ENCODE peak calls at places on chromosomes 16 and 17, in seven cellular contexts. One of them, this sample, is unnamed. For H3K36me3, the result is how much of the 10 kb centered on the place peaks cover.

GRCh38 chr16:31204871-31205666 is 2.5 kb upstream of the PYCARD start:
- DNase-seq in heart right ventricle: no peak
- DNase-seq in testis: no peak
- DNase-seq in colonic mucosa: no peak
- DNase-seq in kidney epithelial cell: no peak
- DNase-seq in endothelial cell of umbilical vein: no peak
- DNase-seq in IMR-90: no peak
- DNase-seq in this sample: no peak

GRCh38 chr17:67177732-67178131 is 67.3 kb downstream of the HELZ start:
- DNase-seq in heart right ventricle: no peak
- DNase-seq in testis: no peak
- DNase-seq in colonic mucosa: no peak
- DNase-seq in kidney epithelial cell: no peak
- DNase-seq in endothelial cell of umbilical vein: no peak
- DNase-seq in IMR-90: no peak
- DNase-seq in this sample: no peak

GRCh38 chr17:68301438-68301959 is 10.2 kb downstream of the ARSG start:
- DNase-seq in heart right ventricle: no peak
- DNase-seq in testis: no peak
- DNase-seq in colonic mucosa: no peak
- DNase-seq in kidney epithelial cell: no peak
- DNase-seq in endothelial cell of umbilical vein: no peak
- DNase-seq in IMR-90: no peak
- DNase-seq in this sample: no peak

GRCh38 chr17:37643829-37644228 is 583 bp upstream of the DDX52 start:
- DNase-seq in heart right ventricle: no peak
- DNase-seq in testis: no peak
- DNase-seq in colonic mucosa: no peak
- DNase-seq in kidney epithelial cell: no peak
- DNase-seq in endothelial cell of umbilical vein: no peak
- DNase-seq in IMR-90: no peak
- DNase-seq in this sample: no peak

GRCh38 chr17:50865060-50865867 is 890 bp downstream of the TOB1 start:
- DNase-seq in heart right ventricle: peak
- DNase-seq in testis: peak
- DNase-seq in colonic mucosa: peak
- DNase-seq in kidney epithelial cell: no peak
- DNase-seq in endothelial cell of umbilical vein: peak
- DNase-seq in IMR-90: peak
- DNase-seq in this sample: peak

GRCh38 chr16:23171234-23171948 is 11.2 kb upstream of the SCNN1G start:
- DNase-seq in heart right ventricle: no peak
- DNase-seq in testis: no peak
- DNase-seq in colonic mucosa: no peak
- DNase-seq in kidney epithelial cell: no peak
- DNase-seq in endothelial cell of umbilical vein: no peak
- DNase-seq in IMR-90: peak
- DNase-seq in this sample: peak

GRCh38 chr17:7835818-7836595 is 2.0 kb downstream of the KDM6B start:
- DNase-seq in heart right ventricle: peak
- DNase-seq in testis: no peak
- DNase-seq in colonic mucosa: peak
- DNase-seq in kidney epithelial cell: no peak
- DNase-seq in endothelial cell of umbilical vein: peak
- DNase-seq in IMR-90: peak
- DNase-seq in this sample: peak

GRCh38 chr17:66417300-66417719 is 114.9 kb downstream of the PRKCA start:
- DNase-seq in heart right ventricle: no peak
- DNase-seq in testis: no peak
- DNase-seq in colonic mucosa: no peak
- DNase-seq in kidney epithelial cell: no peak
- DNase-seq in endothelial cell of umbilical vein: no peak
- DNase-seq in IMR-90: no peak
- DNase-seq in this sample: peak

GRCh38 chr16:6428861-6429260 is 903.8 kb upstream of the RBFOX1 start:
- DNase-seq in heart right ventricle: no peak
- DNase-seq in testis: no peak
- DNase-seq in colonic mucosa: no peak
- DNase-seq in kidney epithelial cell: no peak
- DNase-seq in endothelial cell of umbilical vein: no peak
- DNase-seq in IMR-90: no peak
- DNase-seq in this sample: no peak

GRCh38 chr17:32998111-32998892 is 6.7 kb downstream of the SPACA3 start:
- DNase-seq in heart right ventricle: peak
- DNase-seq in testis: peak
- DNase-seq in colonic mucosa: peak
- DNase-seq in kidney epithelial cell: peak
- DNase-seq in endothelial cell of umbilical vein: peak
- DNase-seq in IMR-90: peak
- DNase-seq in this sample: peak

GRCh38 chr17:3986270-3986938 is 22.2 kb upstream of the ATP2A3 start:
- DNase-seq in heart right ventricle: no peak
- DNase-seq in testis: no peak
- DNase-seq in colonic mucosa: no peak
- DNase-seq in kidney epithelial cell: no peak
- DNase-seq in endothelial cell of umbilical vein: peak
- DNase-seq in IMR-90: no peak
- DNase-seq in this sample: peak

GRCh38 chr16:3873482-3874173 is 6.9 kb downstream of the CREBBP start:
- DNase-seq in heart right ventricle: no peak
- DNase-seq in testis: no peak
- DNase-seq in colonic mucosa: no peak
- DNase-seq in kidney epithelial cell: no peak
- DNase-seq in endothelial cell of umbilical vein: no peak
- DNase-seq in IMR-90: peak
- DNase-seq in this sample: no peak

GRCh38 chr17:50536683-50537646 is 4.4 kb downstream of the EPN3 start:
- DNase-seq in heart right ventricle: no peak
- DNase-seq in testis: no peak
- DNase-seq in colonic mucosa: no peak
- DNase-seq in kidney epithelial cell: no peak
- DNase-seq in endothelial cell of umbilical vein: no peak
- DNase-seq in IMR-90: no peak
- DNase-seq in this sample: no peak

DNA sequence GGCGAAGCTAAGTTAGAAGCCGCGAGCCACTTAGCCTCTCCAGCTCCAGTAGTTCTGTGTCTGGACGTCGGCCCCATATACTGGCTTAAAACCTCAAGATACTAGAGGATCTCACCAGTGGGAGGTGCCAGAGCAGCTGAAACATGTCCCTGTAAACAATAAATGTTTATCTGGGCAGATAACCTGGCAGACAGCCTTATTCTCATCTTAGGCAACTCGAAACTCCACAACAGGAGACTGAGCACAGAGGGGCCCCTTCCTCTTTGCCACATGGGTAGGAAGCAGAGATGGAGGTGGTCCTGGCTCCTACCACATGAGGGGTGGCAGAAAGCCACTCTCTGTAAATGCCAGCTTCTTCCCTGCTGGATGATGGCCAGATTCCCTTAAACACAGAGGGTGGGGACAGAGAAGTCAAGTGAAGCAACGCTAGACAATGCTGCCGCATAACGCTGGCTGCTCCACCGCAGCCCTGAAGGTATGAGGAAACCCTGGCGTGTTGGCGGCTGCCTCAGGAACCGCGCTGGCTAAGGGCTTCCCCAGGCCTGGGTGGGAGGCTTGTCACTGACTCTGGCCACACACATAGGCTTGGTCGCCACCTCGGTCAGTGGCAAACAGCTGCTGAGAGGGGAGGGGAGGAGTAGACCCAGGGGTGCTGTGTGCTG is 67.9 kb downstream of the HIC1 start:
- DNase-seq in heart right ventricle: peak
- DNase-seq in testis: peak
- DNase-seq in colonic mucosa: peak
- DNase-seq in kidney epithelial cell: no peak
- DNase-seq in endothelial cell of umbilical vein: peak
- DNase-seq in IMR-90: peak
- DNase-seq in this sample: peak
- H3K4me3 ChIP-seq in heart right ventricle: peak
- H3K4me3 ChIP-seq in testis: no peak
- H3K4me3 ChIP-seq in colonic mucosa: no peak
- H3K4me3 ChIP-seq in kidney epithelial cell: no peak
- H3K4me3 ChIP-seq in endothelial cell of umbilical vein: no peak
- H3K4me3 ChIP-seq in IMR-90: no peak
- H3K4me3 ChIP-seq in this sample: no peak

DNA sequence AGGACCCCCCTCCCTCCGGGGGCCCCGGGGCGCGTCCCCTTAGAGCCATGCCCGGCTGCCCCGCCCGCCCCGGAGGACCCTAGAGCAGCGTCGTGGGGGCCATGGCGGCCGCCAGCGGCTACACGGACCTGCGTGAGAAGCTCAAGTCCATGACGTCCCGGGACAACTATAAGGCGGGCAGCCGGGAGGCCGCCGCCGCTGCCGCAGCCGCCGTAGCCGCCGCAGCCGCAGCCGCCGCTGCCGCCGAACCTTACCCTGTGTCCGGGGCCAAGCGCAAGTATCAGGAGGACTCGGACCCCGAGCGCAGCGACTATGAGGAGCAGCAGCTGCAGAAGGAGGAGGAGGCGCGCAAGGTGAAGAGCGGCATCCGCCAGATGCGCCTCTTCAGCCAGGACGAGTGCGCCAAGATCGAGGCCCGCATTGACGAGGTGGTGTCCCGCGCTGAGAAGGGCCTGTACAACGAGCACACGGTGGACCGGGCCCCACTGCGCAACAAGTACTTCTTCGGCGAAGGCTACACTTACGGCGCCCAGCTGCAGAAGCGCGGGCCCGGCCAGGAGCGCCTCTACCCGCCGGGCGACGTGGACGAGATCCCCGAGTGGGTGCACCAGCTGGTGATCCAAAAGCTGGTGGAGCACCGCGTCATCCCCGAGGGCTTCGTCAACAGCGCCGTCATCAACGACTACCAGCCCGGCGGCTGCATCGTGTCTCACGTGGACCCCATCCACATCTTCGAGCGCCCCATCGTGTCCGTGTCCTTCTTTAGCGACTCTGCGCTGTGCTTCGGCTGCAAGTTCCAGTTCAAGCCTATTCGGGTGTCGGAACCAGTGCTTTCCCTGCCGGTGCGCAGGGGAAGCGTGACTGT is 747 bp downstream of the ALKBH5 start:
- DNase-seq in heart right ventricle: peak
- DNase-seq in testis: peak
- DNase-seq in colonic mucosa: peak
- DNase-seq in kidney epithelial cell: no peak
- DNase-seq in endothelial cell of umbilical vein: peak
- DNase-seq in IMR-90: peak
- DNase-seq in this sample: no peak
- TF ChIP-seq CTCF in heart right ventricle: no peak
- TF ChIP-seq CTCF in testis: no peak
- TF ChIP-seq CTCF in colonic mucosa: no peak
- TF ChIP-seq CTCF in kidney epithelial cell: no peak
- TF ChIP-seq CTCF in endothelial cell of umbilical vein: no peak
- TF ChIP-seq CTCF in IMR-90: no peak
- TF ChIP-seq CTCF in this sample: no peak

DNA sequence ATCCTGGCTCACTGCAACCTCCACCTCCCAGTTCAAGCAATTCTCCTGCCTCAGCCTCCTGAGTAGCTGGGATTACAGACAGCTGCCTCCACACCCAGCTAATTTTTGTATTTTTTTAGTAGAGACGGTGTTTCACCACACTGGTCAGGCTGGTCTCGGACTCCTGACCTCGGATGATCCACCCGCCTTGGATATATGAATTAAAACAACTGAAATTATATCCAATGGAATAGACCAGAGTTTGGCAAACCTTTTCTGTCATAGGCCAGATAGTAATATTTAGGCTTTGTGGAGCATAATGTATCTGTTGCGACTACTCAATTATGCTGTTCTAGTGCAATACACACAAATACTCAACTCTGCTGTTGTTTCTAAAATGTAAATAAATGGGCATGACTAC is 93.8 kb upstream of the NACA2 start:
- DNase-seq in heart right ventricle: no peak
- DNase-seq in testis: no peak
- DNase-seq in colonic mucosa: no peak
- DNase-seq in kidney epithelial cell: no peak
- DNase-seq in endothelial cell of umbilical vein: no peak
- DNase-seq in IMR-90: no peak
- DNase-seq in this sample: no peak
- H3K36me3 ChIP-seq in heart right ventricle: under half
- H3K36me3 ChIP-seq in testis: under half
- H3K36me3 ChIP-seq in colonic mucosa: under half
- H3K36me3 ChIP-seq in kidney epithelial cell: under half
- H3K36me3 ChIP-seq in endothelial cell of umbilical vein: under half
- H3K36me3 ChIP-seq in IMR-90: under half
- H3K36me3 ChIP-seq in this sample: under half

DNA sequence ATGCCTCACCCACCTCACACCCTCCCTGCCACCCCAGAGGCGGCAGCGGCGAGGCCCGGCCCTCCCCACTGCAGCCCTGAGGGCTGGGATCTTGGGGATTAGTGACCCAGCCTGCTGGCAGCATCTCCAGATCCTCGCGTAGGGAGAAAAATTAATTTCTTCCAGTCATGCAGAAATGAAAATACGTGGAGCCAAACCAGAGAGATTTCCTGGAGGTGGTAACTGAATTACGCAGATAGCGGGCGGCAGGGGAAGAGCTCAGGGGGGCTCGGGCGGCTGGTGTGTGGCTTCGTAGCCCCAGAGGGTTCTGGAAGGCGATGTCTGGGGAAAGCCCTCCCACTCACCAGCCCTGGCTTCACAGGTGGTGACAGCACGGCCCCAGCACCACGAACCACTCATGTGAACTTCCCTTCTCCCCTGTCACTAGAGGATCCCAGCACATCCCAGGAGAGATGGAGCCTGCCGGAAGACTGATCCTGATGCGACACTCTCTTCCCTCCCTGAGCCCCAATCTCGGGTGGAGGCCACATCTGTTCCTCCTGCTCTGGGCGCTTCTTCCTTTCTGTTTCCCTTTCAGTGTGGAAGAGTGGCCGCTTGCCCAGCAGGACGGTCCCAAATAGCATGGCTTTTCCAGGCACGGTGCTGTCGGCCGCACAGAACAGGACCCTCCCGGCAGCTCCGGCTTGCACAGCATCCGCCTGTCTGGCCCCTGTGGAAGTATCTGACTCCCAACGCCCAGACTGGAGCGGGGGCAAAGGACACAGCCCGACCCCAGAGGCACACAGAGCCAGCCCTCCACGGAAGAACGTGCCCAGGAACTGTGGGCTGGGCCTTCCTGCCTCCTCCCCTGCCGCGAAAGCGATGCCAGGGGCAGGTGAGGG is 37.8 kb downstream of the CBFA2T3 start:
- DNase-seq in heart right ventricle: peak
- DNase-seq in testis: no peak
- DNase-seq in colonic mucosa: no peak
- DNase-seq in kidney epithelial cell: no peak
- DNase-seq in endothelial cell of umbilical vein: no peak
- DNase-seq in IMR-90: no peak
- DNase-seq in this sample: no peak
- H3K4me3 ChIP-seq in heart right ventricle: peak
- H3K4me3 ChIP-seq in testis: no peak
- H3K4me3 ChIP-seq in colonic mucosa: peak
- H3K4me3 ChIP-seq in kidney epithelial cell: no peak
- H3K4me3 ChIP-seq in endothelial cell of umbilical vein: no peak
- H3K4me3 ChIP-seq in IMR-90: no peak
- H3K4me3 ChIP-seq in this sample: no peak